ENCODE peak calls at places on chromosomes 12 and 14, in six cellular contexts. One of them, this sample, is unnamed.

GRCh38 chr12:94614288-94614721 is 36.1 kb downstream of the TMCC3 start:
- DNase-seq in mammary epithelial cell: peak
- DNase-seq in uterus: no peak
- DNase-seq in brain microvascular endothelial cell: no peak
- DNase-seq in Peyer's patch: no peak
- DNase-seq in AG04450: no peak
- DNase-seq in this sample: peak

GRCh38 chr12:2643736-2644135 is 151.0 kb upstream of the FKBP4 start:
- DNase-seq in uterus: no peak
- DNase-seq in mammary epithelial cell: no peak
- DNase-seq in Peyer's patch: no peak
- DNase-seq in brain microvascular endothelial cell: no peak
- DNase-seq in AG04450: no peak
- DNase-seq in this sample: no peak

GRCh38 chr14:50225067-50225973 is 6.1 kb downstream of the SOS2 start:
- DNase-seq in mammary epithelial cell: peak
- DNase-seq in AG04450: peak
- DNase-seq in Peyer's patch: no peak
- DNase-seq in brain microvascular endothelial cell: peak
- DNase-seq in uterus: no peak
- DNase-seq in this sample: peak

GRCh38 chr12:27013606-27014084 is 539 bp downstream of the TM7SF3 start:
- DNase-seq in brain microvascular endothelial cell: peak
- DNase-seq in uterus: no peak
- DNase-seq in Peyer's patch: no peak
- DNase-seq in mammary epithelial cell: peak
- DNase-seq in AG04450: no peak
- DNase-seq in this sample: no peak

GRCh38 chr14:31950760-31951637 is 126.1 kb upstream of the ARHGAP5 start:
- DNase-seq in mammary epithelial cell: peak
- DNase-seq in Peyer's patch: peak
- DNase-seq in brain microvascular endothelial cell: no peak
- DNase-seq in AG04450: no peak
- DNase-seq in uterus: peak
- DNase-seq in this sample: peak

GRCh38 chr12:75526655-75527511 is 15.5 kb upstream of the KRR1 start:
- DNase-seq in Peyer's patch: no peak
- DNase-seq in AG04450: peak
- DNase-seq in uterus: no peak
- DNase-seq in mammary epithelial cell: peak
- DNase-seq in brain microvascular endothelial cell: peak
- DNase-seq in this sample: peak

GRCh38 chr12:97038859-97039258 is 131.8 kb downstream of the NEDD1 start:
- DNase-seq in uterus: no peak
- DNase-seq in AG04450: no peak
- DNase-seq in Peyer's patch: no peak
- DNase-seq in mammary epithelial cell: no peak
- DNase-seq in brain microvascular endothelial cell: no peak
- DNase-seq in this sample: no peak

GRCh38 chr12:4164591-4165558 is 108.7 kb upstream of the CCND2 start:
- DNase-seq in mammary epithelial cell: peak
- DNase-seq in Peyer's patch: peak
- DNase-seq in uterus: peak
- DNase-seq in brain microvascular endothelial cell: peak
- DNase-seq in AG04450: peak
- DNase-seq in this sample: no peak

GRCh38 chr12:46401703-46402102 is 29.1 kb upstream of the SLC38A2 start:
- DNase-seq in mammary epithelial cell: no peak
- DNase-seq in Peyer's patch: no peak
- DNase-seq in brain microvascular endothelial cell: peak
- DNase-seq in AG04450: no peak
- DNase-seq in uterus: peak
- DNase-seq in this sample: no peak

GRCh38 chr12:119594399-119594730 is 791 bp downstream of the TMEM233 start:
- DNase-seq in brain microvascular endothelial cell: no peak
- DNase-seq in uterus: no peak
- DNase-seq in mammary epithelial cell: no peak
- DNase-seq in AG04450: no peak
- DNase-seq in Peyer's patch: no peak
- DNase-seq in this sample: no peak

GRCh38 chr12:101773560-101774206 is 34.4 kb upstream of the SYCP3 start:
- DNase-seq in AG04450: peak
- DNase-seq in brain microvascular endothelial cell: peak
- DNase-seq in uterus: peak
- DNase-seq in Peyer's patch: no peak
- DNase-seq in mammary epithelial cell: peak
- DNase-seq in this sample: peak

GRCh38 chr14:100025111-100025510 is 40.1 kb upstream of the EVL start:
- DNase-seq in AG04450: no peak
- DNase-seq in brain microvascular endothelial cell: no peak
- DNase-seq in Peyer's patch: peak
- DNase-seq in mammary epithelial cell: peak
- DNase-seq in uterus: no peak
- DNase-seq in this sample: peak

GRCh38 chr14:50013934-50014333 is 102.4 kb downstream of the VCPKMT start:
- DNase-seq in Peyer's patch: no peak
- DNase-seq in brain microvascular endothelial cell: no peak
- DNase-seq in mammary epithelial cell: no peak
- DNase-seq in AG04450: no peak
- DNase-seq in uterus: no peak
- DNase-seq in this sample: no peak

GRCh38 chr12:121767525-121768016 is 25.9 kb downstream of the RHOF start:
- DNase-seq in brain microvascular endothelial cell: peak
- DNase-seq in mammary epithelial cell: no peak
- DNase-seq in uterus: peak
- DNase-seq in Peyer's patch: no peak
- DNase-seq in AG04450: no peak
- DNase-seq in this sample: no peak

GRCh38 chr14:34931206-34931605 is 51.6 kb upstream of the SRP54 start:
- DNase-seq in AG04450: no peak
- DNase-seq in mammary epithelial cell: peak
- DNase-seq in Peyer's patch: no peak
- DNase-seq in brain microvascular endothelial cell: no peak
- DNase-seq in uterus: no peak
- DNase-seq in this sample: no peak

GRCh38 chr12:42534184-42534838 is 55.2 kb downstream of the PRICKLE1 start:
- DNase-seq in AG04450: no peak
- DNase-seq in mammary epithelial cell: no peak
- DNase-seq in uterus: no peak
- DNase-seq in brain microvascular endothelial cell: no peak
- DNase-seq in Peyer's patch: no peak
- DNase-seq in this sample: no peak

DNA sequence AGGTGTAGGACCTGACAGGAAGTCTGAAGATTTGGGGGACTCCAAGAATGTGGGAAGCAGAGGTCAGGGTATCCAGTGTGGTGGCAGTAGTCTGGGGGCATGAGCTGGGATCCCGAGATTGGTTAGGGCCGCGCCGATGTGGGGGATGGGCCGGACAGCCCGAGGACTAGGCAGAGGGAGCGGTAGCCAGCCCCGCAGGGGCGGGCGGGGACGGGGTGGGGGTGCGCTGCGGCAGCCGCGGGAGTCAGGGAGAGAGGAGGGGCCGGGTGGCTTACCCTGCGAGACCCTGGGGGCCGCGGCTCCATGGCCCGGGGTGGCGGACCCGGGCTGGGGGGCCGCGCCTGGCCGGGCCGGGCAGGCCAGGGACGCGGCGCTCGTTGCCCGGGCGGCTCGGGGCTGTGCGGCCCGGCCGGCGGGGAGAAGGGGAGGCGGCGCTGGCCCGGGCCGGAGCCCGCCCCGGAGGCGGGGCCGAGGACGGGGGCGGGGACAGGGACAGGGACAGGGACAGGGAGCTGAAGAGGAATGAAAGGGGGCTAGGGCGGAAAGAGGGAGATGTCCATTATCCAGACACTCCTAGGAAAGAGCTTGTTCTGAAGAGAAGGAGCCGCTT is 5.6 kb downstream of the ZNF385A start:
- DNase-seq in uterus: peak
- DNase-seq in Peyer's patch: peak
- DNase-seq in mammary epithelial cell: no peak
- DNase-seq in brain microvascular endothelial cell: no peak
- DNase-seq in AG04450: no peak
- DNase-seq in this sample: no peak
- H3K27ac ChIP-seq in uterus: peak
- H3K27ac ChIP-seq in Peyer's patch: peak
- H3K27ac ChIP-seq in mammary epithelial cell: no peak
- H3K27ac ChIP-seq in brain microvascular endothelial cell: no peak
- H3K27ac ChIP-seq in AG04450: no peak
- H3K27ac ChIP-seq in this sample: peak

DNA sequence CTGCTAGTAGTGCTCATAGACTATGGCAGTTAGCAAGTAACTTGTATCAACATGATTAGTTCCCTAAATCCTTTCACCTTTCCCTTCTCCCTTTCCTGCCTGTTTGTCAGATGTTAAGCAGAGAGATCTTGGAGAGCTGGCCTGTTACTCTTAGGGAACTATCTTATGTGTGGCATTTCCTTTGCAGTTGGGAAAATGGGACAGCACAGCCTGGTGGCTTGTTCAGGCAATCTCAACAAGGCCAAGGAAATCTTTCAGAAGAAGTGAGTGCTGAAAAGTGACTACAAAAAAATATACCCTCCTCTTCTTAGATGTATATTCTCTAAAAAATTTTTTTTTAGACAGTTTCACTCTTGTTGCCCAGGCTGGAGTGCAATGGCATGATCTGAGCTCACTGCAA is 7.4 kb downstream of the PARP2 start:
- DNase-seq in mammary epithelial cell: no peak
- DNase-seq in Peyer's patch: no peak
- DNase-seq in AG04450: no peak
- DNase-seq in brain microvascular endothelial cell: no peak
- DNase-seq in uterus: no peak
- DNase-seq in this sample: no peak
- TF ChIP-seq CTCF in mammary epithelial cell: peak
- TF ChIP-seq CTCF in Peyer's patch: no peak
- TF ChIP-seq CTCF in AG04450: peak
- TF ChIP-seq CTCF in brain microvascular endothelial cell: peak
- TF ChIP-seq CTCF in uterus: no peak
- TF ChIP-seq CTCF in this sample: no peak

DNA sequence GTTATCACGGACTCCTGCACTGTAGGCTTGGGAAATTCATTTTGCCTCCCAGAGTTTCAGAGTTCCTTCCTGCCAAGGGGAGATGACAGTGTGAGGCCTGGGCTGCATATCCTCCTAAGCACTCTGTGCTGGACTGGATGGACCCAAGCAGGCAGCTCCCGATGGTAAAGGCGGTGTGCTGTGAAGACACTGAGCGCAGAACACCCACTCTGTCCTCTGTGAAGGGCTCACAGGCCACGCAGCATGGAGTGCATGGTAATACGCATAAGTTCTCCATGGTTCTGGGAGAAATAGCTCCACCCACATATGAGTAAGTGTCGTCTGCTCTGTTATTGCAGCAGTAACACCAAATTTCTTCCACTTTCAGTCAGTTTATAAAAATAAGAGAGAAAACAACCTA is 55.8 kb downstream of the TMEM30B start:
- DNase-seq in AG04450: no peak
- DNase-seq in Peyer's patch: no peak
- DNase-seq in mammary epithelial cell: no peak
- DNase-seq in uterus: no peak
- DNase-seq in brain microvascular endothelial cell: no peak
- DNase-seq in this sample: no peak
- H3K27ac ChIP-seq in AG04450: no peak
- H3K27ac ChIP-seq in Peyer's patch: no peak
- H3K27ac ChIP-seq in mammary epithelial cell: no peak
- H3K27ac ChIP-seq in uterus: no peak
- H3K27ac ChIP-seq in brain microvascular endothelial cell: no peak
- H3K27ac ChIP-seq in this sample: no peak

DNA sequence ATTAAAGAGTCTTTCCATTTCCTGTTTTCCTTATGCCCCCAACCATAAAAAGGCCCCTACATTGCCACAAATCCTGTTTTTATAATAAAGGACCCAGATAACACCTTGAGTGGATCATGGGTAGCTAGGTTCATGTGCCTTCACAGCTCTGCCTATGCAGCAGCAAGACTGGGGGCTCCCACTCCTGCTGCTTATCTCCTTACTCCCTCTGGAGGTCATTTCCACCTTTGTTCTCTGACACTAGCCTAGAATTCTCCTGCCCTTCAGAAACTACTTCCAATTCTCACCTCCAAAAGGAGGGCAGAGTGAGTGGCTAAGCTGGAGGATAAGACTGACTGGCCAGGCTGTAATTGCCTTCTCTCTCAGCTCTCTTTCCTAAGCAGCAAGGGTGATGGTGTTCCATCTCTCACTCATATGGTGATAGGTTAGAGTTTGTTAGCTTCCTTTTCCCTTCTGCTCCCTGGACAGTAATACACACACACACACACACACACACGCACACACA is 20.0 kb upstream of the STAC3 start:
- DNase-seq in brain microvascular endothelial cell: no peak
- DNase-seq in Peyer's patch: no peak
- DNase-seq in uterus: no peak
- DNase-seq in AG04450: no peak
- DNase-seq in mammary epithelial cell: no peak
- DNase-seq in this sample: no peak
- TF ChIP-seq CTCF in brain microvascular endothelial cell: peak
- TF ChIP-seq CTCF in Peyer's patch: no peak
- TF ChIP-seq CTCF in uterus: no peak
- TF ChIP-seq CTCF in AG04450: no peak
- TF ChIP-seq CTCF in mammary epithelial cell: no peak
- TF ChIP-seq CTCF in this sample: no peak

GRCh38 chr14:54623279-54624004 is 56.5 kb downstream of the SAMD4A start:
- DNase-seq in Peyer's patch: no peak
- DNase-seq in uterus: no peak
- DNase-seq in AG04450: no peak
- DNase-seq in mammary epithelial cell: no peak
- DNase-seq in brain microvascular endothelial cell: no peak
- DNase-seq in this sample: no peak
- H3K27ac ChIP-seq in Peyer's patch: no peak
- H3K27ac ChIP-seq in uterus: no peak
- H3K27ac ChIP-seq in AG04450: no peak
- H3K27ac ChIP-seq in mammary epithelial cell: no peak
- H3K27ac ChIP-seq in brain microvascular endothelial cell: no peak
- H3K27ac ChIP-seq in this sample: no peak

GRCh38 chr12:47438175-47438574 is 267.7 kb downstream of the RPAP3 start:
- DNase-seq in mammary epithelial cell: no peak
- DNase-seq in uterus: no peak
- DNase-seq in Peyer's patch: no peak
- DNase-seq in brain microvascular endothelial cell: no peak
- DNase-seq in AG04450: no peak
- DNase-seq in this sample: no peak
- TF ChIP-seq CTCF in mammary epithelial cell: no peak
- TF ChIP-seq CTCF in uterus: no peak
- TF ChIP-seq CTCF in Peyer's patch: no peak
- TF ChIP-seq CTCF in brain microvascular endothelial cell: no peak
- TF ChIP-seq CTCF in AG04450: no peak
- TF ChIP-seq CTCF in this sample: no peak